ENCODE peak calls at places on chromosomes 4 and X, in nine cellular contexts. A is trophoblast cell; I is CD8-positive, alpha-beta memory T cell; X is brain microvascular endothelial cell; E is left lung; Z is H9; G is caudate nucleus; D is tibial artery; N is AG04450. T is an unnamed sample.

GRCh38 chrX:131739823-131740222 is 195.9 kb downstream of the OR13H1 start:
- DNase-seq in A (no peak), I (no peak), X (no peak), E (no peak), Z (no peak), G (no peak), D (no peak), N (no peak), T (no peak)

GRCh38 chr4:176123710-176124407 is 58.2 kb downstream of the WDR17 start:
- DNase-seq in A (peak; percentile 10), I (no peak), X (no peak), E (no peak), Z (peak; percentile 56), G (no peak), D (no peak), N (no peak), T (peak; percentile 11)

GRCh38 chr4:145938618-145939177 is at the start of gene ZNF827:
- DNase-seq in A (peak; percentile 9), I (peak; percentile 70), X (peak; percentile 78), E (peak; percentile 71), Z (peak; percentile 66), G (peak; percentile 49), D (peak; percentile 83), N (no peak), T (peak; percentile 28)

GRCh38 chrX:1416327-1416784 is 24.4 kb upstream of the SLC25A6 start:
- DNase-seq in A (no peak), I (no peak), X (no peak), E (no peak), Z (no peak), G (no peak), D (peak; percentile 19), N (no peak), T (no peak)

GRCh38 chrX:130909469-130910136 is 6.6 kb upstream of the ENOX2 start:
- DNase-seq in A (no peak), I (no peak), X (peak; percentile 7), E (no peak), Z (no peak), G (no peak), D (no peak), N (no peak), T (no peak)

GRCh38 chrX:67614006-67614405 is 70.2 kb downstream of the AR start:
- DNase-seq in A (no peak), I (no peak), X (peak; percentile 18), E (no peak), Z (no peak), G (no peak), D (no peak), N (no peak), T (no peak)

GRCh38 chr4:88605744-88606143 is 13.5 kb downstream of the HERC3 start:
- DNase-seq in A (no peak), I (peak; percentile 27), X (no peak), E (no peak), Z (no peak), G (no peak), D (no peak), N (no peak), T (no peak)

GRCh38 chr4:154467886-154468285 is 23.7 kb downstream of the DCHS2 start:
- DNase-seq in A (no peak), I (no peak), X (no peak), E (no peak), Z (no peak), G (no peak), D (no peak), N (no peak), T (no peak)

GRCh38 chr4:4673070-4673469 is 131.2 kb upstream of the STX18 start:
- DNase-seq in A (peak; percentile 32), I (no peak), X (no peak), E (no peak), Z (peak; percentile 97), G (no peak), D (no peak), N (no peak), T (no peak)

GRCh38 chrX:71056857-71057256 is 11.3 kb downstream of the SNX12 start:
- DNase-seq in A (no peak), I (no peak), X (no peak), E (no peak), Z (no peak), G (no peak), D (no peak), N (no peak), T (no peak)

GRCh38 chrX:71053217-71053621 is 14.9 kb downstream of the SNX12 start:
- DNase-seq in A (no peak), I (no peak), X (peak; percentile 3), E (no peak), Z (peak; percentile 90), G (peak; percentile 46), D (no peak), N (no peak), T (no peak)

GRCh38 chrX:71060127-71060526 is 8.0 kb downstream of the SNX12 start:
- DNase-seq in A (no peak), I (no peak), X (no peak), E (no peak), Z (no peak), G (no peak), D (no peak), N (no peak), T (no peak)

GRCh38 chrX:71052721-71053120 is 15.4 kb downstream of the SNX12 start:
- DNase-seq in A (no peak), I (no peak), X (no peak), E (no peak), Z (no peak), G (no peak), D (no peak), N (no peak), T (no peak)

DNA sequence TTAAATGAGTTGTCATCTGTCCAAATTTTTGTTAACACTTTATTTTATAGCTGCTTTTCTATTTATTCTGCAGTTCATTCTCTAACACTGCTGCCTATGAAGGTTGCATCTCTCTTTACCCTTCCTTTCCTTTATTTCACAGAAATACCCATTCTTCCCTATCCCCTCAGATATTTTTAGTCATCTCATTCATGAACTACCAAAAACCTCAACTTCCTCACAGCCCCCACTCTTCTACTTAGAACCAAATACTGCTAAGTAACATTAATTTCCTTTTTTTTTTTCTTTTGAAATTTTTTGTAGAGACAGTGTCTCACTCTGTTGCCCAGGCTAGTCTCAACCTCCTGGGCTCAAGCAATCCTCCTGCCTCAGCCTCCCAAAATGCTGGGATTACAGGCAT is 10.0 kb downstream of the SNX12 start:
- DNase-seq in A (no peak), I (no peak), X (no peak), E (no peak), Z (no peak), G (no peak), D (no peak), N (no peak), T (no peak)
- H3K27ac ChIP-seq in A (no peak overlapping the region), I (no peak overlapping the region), X (no peak overlapping the region), E (peak overlapping the region; percentile 45), Z (no peak overlapping the region), G (no peak overlapping the region), D (no peak overlapping the region), N (no peak overlapping the region), T (no peak overlapping the region)

DNA sequence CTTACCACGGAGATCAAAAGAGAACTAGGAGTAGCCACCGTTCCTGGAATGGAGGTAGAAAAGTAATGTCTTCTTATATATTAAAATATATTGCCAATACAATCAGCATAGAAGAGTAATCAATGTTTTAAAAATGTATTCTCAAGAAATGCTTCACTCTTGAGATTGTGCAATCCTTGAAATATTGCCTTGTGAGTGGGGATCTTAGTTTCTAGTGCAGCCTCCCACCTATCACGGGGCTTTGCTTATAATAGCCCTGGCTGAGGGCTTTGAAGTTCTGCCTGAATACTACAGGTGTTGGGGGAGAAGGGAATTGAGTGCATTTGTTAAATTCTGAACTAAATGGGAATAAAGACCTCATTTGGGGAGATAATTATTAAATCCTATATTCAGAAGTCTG is 55.5 kb downstream of the VGLL1 start:
- DNase-seq in A (no peak), I (no peak), X (no peak), E (no peak), Z (no peak), G (no peak), D (no peak), N (no peak), T (no peak)
- H3K27ac ChIP-seq in A (no peak overlapping the region), I (no peak overlapping the region), X (no peak overlapping the region), E (no peak overlapping the region), Z (no peak overlapping the region), G (no peak overlapping the region), D (no peak overlapping the region), N (no peak overlapping the region), T (no peak overlapping the region)

GRCh38 chr4:158965208-158965607 is 137.7 kb upstream of the RAPGEF2 start:
- DNase-seq in A (no peak), I (no peak), X (no peak), E (no peak), Z (no peak), G (no peak), D (no peak), N (no peak), T (no peak)

GRCh38 chr4:158968961-158969360 is 133.9 kb upstream of the RAPGEF2 start:
- DNase-seq in A (no peak), I (no peak), X (no peak), E (no peak), Z (no peak), G (no peak), D (no peak), N (no peak), T (no peak)

DNA sequence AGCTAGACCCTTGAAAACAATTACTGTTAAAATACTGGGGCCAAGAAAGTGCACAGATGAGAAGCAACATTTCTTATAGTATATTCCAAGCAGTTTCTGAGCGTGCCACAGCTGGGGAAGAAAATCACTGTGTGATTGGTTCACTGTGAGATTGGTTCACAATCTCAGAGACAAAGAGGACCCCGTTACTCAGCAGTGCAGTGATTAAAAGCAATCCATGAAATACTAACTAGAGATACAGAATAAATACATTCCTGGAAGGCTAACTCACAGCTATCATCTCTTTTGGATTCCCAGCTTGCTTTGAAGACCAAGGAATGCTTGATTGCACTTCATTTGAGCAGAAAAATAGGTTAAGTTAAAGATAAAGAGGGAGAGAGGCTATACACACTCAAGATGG is 132.1 kb upstream of the RAPGEF2 start:
- DNase-seq in A (no peak), I (no peak), X (no peak), E (no peak), Z (no peak), G (no peak), D (no peak), N (no peak), T (no peak)
- H3K27ac ChIP-seq in A (no peak overlapping the region), I (no peak overlapping the region), X (no peak overlapping the region), E (no peak overlapping the region), Z (no peak overlapping the region), G (no peak overlapping the region), D (no peak overlapping the region), N (no peak overlapping the region), T (no peak overlapping the region)

GRCh38 chr4:147638942-147639341 is 21.7 kb downstream of the TMEM184C start:
- DNase-seq in A (no peak), I (no peak), X (no peak), E (no peak), Z (no peak), G (no peak), D (no peak), N (no peak), T (no peak)
- H3K27ac ChIP-seq in A (no peak overlapping the region), I (no peak overlapping the region), X (no peak overlapping the region), E (no peak overlapping the region), Z (no peak overlapping the region), G (no peak overlapping the region), D (no peak overlapping the region), N (no peak overlapping the region), T (no peak overlapping the region)

GRCh38 chr4:187174749-187175148 is 451.1 kb upstream of the FAT1 start:
- DNase-seq in A (no peak), I (no peak), X (no peak), E (no peak), Z (no peak), G (no peak), D (no peak), N (no peak), T (no peak)
- H3K27ac ChIP-seq in A (no peak overlapping the region), I (no peak overlapping the region), X (no peak overlapping the region), E (no peak overlapping the region), Z (no peak overlapping the region), G (no peak overlapping the region), D (no peak overlapping the region), N (no peak overlapping the region), T (no peak overlapping the region)